ENCODE peak calls at places on chromosome 22, in six cellular contexts. V is A549, X is Panc1, W is HL-60, Y is HepG2, L is HCT116. Q is an unnamed sample.

GRCh38 chr22:49586873-49587272 is 240.8 kb downstream of the BRD1 start:
- DNase-seq in V (no peak), X (no peak), W (no peak), Y (no peak), L (no peak), Q (no peak)

GRCh38 chr22:47173535-47174021 is 411.1 kb downstream of the TBC1D22A start:
- DNase-seq in V (no peak), X (no peak), W (no peak), Y (no peak), L (no peak), Q (no peak)

GRCh38 chr22:38834215-38834953 is 9.4 kb downstream of the NPTXR start:
- DNase-seq in V (no peak), X (no peak), W (no peak), Y (no peak), L (no peak), Q (no peak)

GRCh38 chr22:34760276-34761008 is 305.5 kb upstream of the ISX start:
- DNase-seq in V (no peak), X (no peak), W (no peak), Y (no peak), L (no peak), Q (no peak)

GRCh38 chr22:27241430-27242110 is 560.0 kb downstream of the MN1 start:
- DNase-seq in V (no peak), X (no peak), W (no peak), Y (no peak), L (no peak), Q (no peak)

GRCh38 chr22:24576793-24577192 is 16.1 kb downstream of the LRRC75B start:
- DNase-seq in V (no peak), X (no peak), W (no peak), Y (no peak), L (no peak), Q (no peak)

GRCh38 chr22:22377335-22377734 is 131.2 kb downstream of the ZNF280B start:
- DNase-seq in V (no peak), X (no peak), W (no peak), Y (no peak), L (no peak), Q (no peak)

GRCh38 chr22:19291218-19291579 is 320 bp downstream of the CLTCL1 start:
- DNase-seq in V (no peak), X (no peak), W (peak; percentile 14), Y (no peak), L (no peak), Q (peak; percentile 50)

GRCh38 chr22:45932066-45932465 is 44.9 kb downstream of the WNT7B start:
- DNase-seq in V (no peak), X (no peak), W (no peak), Y (no peak), L (no peak), Q (no peak)

GRCh38 chr22:30931541-30932300 is 36.9 kb downstream of the MORC2 start:
- DNase-seq in V (no peak), X (no peak), W (no peak), Y (no peak), L (no peak), Q (no peak)

GRCh38 chr22:30928401-30928800 is 40.2 kb downstream of the MORC2 start:
- DNase-seq in V (no peak), X (no peak), W (no peak), Y (no peak), L (no peak), Q (no peak)

GRCh38 chr22:30927806-30928205 is 40.8 kb downstream of the MORC2 start:
- DNase-seq in V (no peak), X (no peak), W (no peak), Y (no peak), L (no peak), Q (no peak)

GRCh38 chr22:30932661-30933060 is 35.9 kb downstream of the MORC2 start:
- DNase-seq in V (no peak), X (no peak), W (no peak), Y (no peak), L (no peak), Q (no peak)

GRCh38 chr22:30930228-30930627 is 38.3 kb downstream of the MORC2 start:
- DNase-seq in V (no peak), X (no peak), W (no peak), Y (no peak), L (no peak), Q (no peak)
- TF ChIP-seq CTCF in V (no peak), X (no peak), W (no peak), Y (no peak), L (no peak), Q (no peak)

DNA sequence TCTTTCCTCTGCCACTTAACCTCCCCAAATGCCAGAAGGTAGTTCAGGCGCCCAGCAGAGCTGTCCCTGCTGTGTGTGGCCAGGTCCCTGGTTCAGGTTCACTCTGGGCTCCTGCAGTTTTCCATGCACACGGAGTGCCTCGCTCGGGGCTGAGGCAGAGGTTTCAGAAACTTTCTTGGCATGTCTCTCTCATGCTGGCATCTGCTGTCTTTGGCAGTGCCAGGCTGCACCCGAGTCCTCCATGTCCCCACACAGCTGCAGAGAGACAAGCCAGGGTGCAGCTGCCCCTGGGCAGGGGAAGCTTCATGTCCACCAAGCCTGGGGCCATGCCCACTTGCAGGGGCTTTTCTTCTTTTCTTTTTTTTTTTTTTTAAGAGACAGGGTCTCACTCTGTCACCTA is 7.0 kb upstream of the NEFH start:
- DNase-seq in V (no peak), X (no peak), W (peak; percentile 12), Y (no peak), L (no peak), Q (no peak)
- TF ChIP-seq REST in V (no peak), X (no peak), W (no peak), Y (no peak), L (no peak), Q (no peak)

GRCh38 chr22:43847376-43848289 is 14.7 kb downstream of the SULT4A1 start:
- DNase-seq in V (no peak), X (no peak), W (no peak), Y (no peak), L (no peak), Q (no peak)

GRCh38 chr22:43846966-43847365 is 15.3 kb downstream of the SULT4A1 start:
- DNase-seq in V (no peak), X (no peak), W (no peak), Y (no peak), L (no peak), Q (no peak)

GRCh38 chr22:43850529-43850928 is 11.8 kb downstream of the SULT4A1 start:
- DNase-seq in V (no peak), X (no peak), W (no peak), Y (no peak), L (no peak), Q (no peak)

GRCh38 chr22:43849731-43850130 is 12.6 kb downstream of the SULT4A1 start:
- DNase-seq in V (no peak), X (no peak), W (no peak), Y (no peak), L (no peak), Q (no peak)

DNA sequence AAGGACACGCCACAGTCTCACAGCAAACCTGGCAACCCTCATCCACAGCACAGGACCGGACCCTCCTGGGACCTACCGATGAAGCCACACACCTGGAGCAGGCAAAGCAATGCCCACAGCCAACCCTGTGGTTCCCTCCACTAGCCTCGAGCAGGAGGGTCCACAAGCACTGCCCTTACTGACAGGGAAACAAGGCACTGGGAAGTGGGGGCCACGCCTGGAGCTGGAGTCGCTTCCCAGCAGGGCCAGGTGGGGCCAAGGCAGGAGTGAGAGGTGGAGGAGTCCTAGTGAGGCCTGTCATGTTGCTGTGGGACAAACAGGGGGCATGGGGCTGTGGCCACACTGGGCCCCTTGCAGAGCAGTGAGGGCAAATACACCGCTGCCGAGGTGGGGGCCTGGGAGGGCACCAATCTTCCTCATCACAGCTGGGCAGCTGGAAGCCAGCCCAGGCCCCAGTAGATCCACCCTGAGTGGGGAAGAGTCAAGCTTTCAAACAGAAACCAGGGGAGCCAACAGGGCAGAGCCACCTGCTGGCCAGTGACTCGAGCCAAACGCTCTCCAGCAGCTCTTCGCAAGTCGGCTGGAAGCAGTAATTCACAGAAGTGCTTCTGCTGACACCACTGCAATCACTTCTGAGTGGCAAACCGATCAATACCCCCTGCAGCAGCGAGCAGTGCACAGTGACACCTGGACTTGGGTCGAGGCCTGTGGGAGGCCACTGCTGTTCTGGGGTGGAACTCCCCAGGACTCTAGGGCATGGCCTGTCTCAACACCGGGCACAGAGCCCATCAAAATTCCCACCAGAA is 13.7 kb downstream of the SULT4A1 start:
- DNase-seq in V (no peak), X (no peak), W (no peak), Y (no peak), L (peak; percentile 4), Q (peak; percentile 57)
- TF ChIP-seq CTCF in V (peak; percentile 31), X (no peak), W (no peak), Y (peak; percentile 69), L (peak; percentile 47), Q (peak; percentile 42)

GRCh38 chr22:35839811-35840739 is 122.4 kb downstream of the APOL5 start:
- DNase-seq in V (peak; percentile 62), X (peak; percentile 84), W (no peak), Y (no peak), L (peak; percentile 95), Q (peak; percentile 96)
- TF ChIP-seq REST in V (no peak), X (no peak), W (no peak), Y (no peak), L (no peak), Q (no peak)

GRCh38 chr22:17234144-17234623 is 14.9 kb upstream of the ADA2 start:
- DNase-seq in V (no peak), X (no peak), W (no peak), Y (no peak), L (peak; percentile 34), Q (peak; percentile 99)
- TF ChIP-seq CTCF in V (no peak), X (no peak), W (no peak), Y (no peak), L (peak; percentile 50), Q (peak; percentile 72)

GRCh38 chr22:32342977-32343376 is 14.7 kb upstream of the RFPL3 start:
- DNase-seq in V (no peak), X (no peak), W (no peak), Y (no peak), L (no peak), Q (no peak)
- TF ChIP-seq REST in V (no peak), X (no peak), W (no peak), Y (no peak), L (no peak), Q (no peak)

DNA sequence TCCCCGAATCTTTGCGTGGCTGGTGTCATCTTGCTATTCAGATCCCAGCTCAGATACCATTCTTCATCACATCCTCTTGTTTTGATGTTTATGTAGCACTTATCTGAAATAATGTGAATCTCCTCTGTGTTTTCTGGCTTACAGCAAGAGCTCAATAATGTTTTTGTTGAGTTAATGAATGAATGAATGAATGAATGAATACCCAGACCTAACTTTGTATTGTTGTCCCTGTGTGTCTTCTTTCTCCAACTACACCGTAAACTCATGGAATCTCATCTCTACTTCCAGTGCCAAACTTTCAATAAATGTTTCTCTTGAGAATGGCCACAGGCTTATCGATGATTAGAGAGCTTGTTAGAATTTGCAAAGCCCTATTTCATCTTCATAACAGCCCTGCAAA is 110.2 kb downstream of the MYO18B start:
- DNase-seq in V (no peak), X (no peak), W (no peak), Y (no peak), L (no peak), Q (no peak)
- TF ChIP-seq CTCF in V (no peak), X (no peak), W (no peak), Y (no peak), L (no peak), Q (no peak)

GRCh38 chr22:36026741-36027140 is 1.9 kb downstream of the RBFOX2 start:
- DNase-seq in V (no peak), X (no peak), W (no peak), Y (no peak), L (no peak), Q (peak; percentile 61)
- TF ChIP-seq REST in V (no peak), X (no peak), W (no peak), Y (no peak), L (no peak), Q (no peak)